ENCODE peak calls at places on chromosome 1, in five cellular contexts. One of them, this sample, is unnamed.

GRCh38 chr1:211613108-211613947 is 34.4 kb upstream of the SLC30A1 start:
- DNase-seq in CD8-positive, alpha-beta T cell: no peak
- DNase-seq in mesendoderm: peak; percentile 71
- DNase-seq in CD8-positive, alpha-beta memory T cell: no peak
- DNase-seq in upper lobe of left lung: peak; percentile 91
- DNase-seq in this sample: no peak

GRCh38 chr1:160652924-160653619 is 6.2 kb upstream of the SLAMF1 start:
- DNase-seq in upper lobe of left lung: no peak
- DNase-seq in mesendoderm: peak; percentile 77
- DNase-seq in CD8-positive, alpha-beta memory T cell: no peak
- DNase-seq in CD8-positive, alpha-beta T cell: no peak
- DNase-seq in this sample: no peak

GRCh38 chr1:9331016-9331415 is 38.3 kb downstream of the SPSB1 start:
- DNase-seq in CD8-positive, alpha-beta T cell: no peak
- DNase-seq in CD8-positive, alpha-beta memory T cell: no peak
- DNase-seq in upper lobe of left lung: no peak
- DNase-seq in mesendoderm: no peak
- DNase-seq in this sample: no peak

GRCh38 chr1:1163538-1164070 is 10.1 kb upstream of the TTLL10 start:
- DNase-seq in CD8-positive, alpha-beta T cell: no peak
- DNase-seq in mesendoderm: no peak
- DNase-seq in CD8-positive, alpha-beta memory T cell: no peak
- DNase-seq in upper lobe of left lung: no peak
- DNase-seq in this sample: peak; percentile 69

GRCh38 chr1:91813813-91814212 is 72.1 kb downstream of the TGFBR3 start:
- DNase-seq in mesendoderm: no peak
- DNase-seq in CD8-positive, alpha-beta T cell: no peak
- DNase-seq in upper lobe of left lung: no peak
- DNase-seq in CD8-positive, alpha-beta memory T cell: no peak
- DNase-seq in this sample: no peak

GRCh38 chr1:27102134-27102706 is 52.7 kb downstream of the SLC9A1 start:
- DNase-seq in upper lobe of left lung: no peak
- DNase-seq in CD8-positive, alpha-beta memory T cell: no peak
- DNase-seq in CD8-positive, alpha-beta T cell: no peak
- DNase-seq in mesendoderm: no peak
- DNase-seq in this sample: no peak

GRCh38 chr1:63775418-63776127 is 1.8 kb downstream of the ROR1 start:
- DNase-seq in mesendoderm: peak; percentile 70
- DNase-seq in upper lobe of left lung: no peak
- DNase-seq in CD8-positive, alpha-beta T cell: no peak
- DNase-seq in CD8-positive, alpha-beta memory T cell: no peak
- DNase-seq in this sample: no peak

GRCh38 chr1:45954401-45954847 is 151.0 kb downstream of the MAST2 start:
- DNase-seq in upper lobe of left lung: no peak
- DNase-seq in mesendoderm: peak; percentile 74
- DNase-seq in CD8-positive, alpha-beta T cell: no peak
- DNase-seq in CD8-positive, alpha-beta memory T cell: no peak
- DNase-seq in this sample: no peak

GRCh38 chr1:29946057-29946456 is 709.7 kb downstream of the PTPRU start:
- DNase-seq in CD8-positive, alpha-beta T cell: no peak
- DNase-seq in mesendoderm: peak; percentile 37
- DNase-seq in upper lobe of left lung: no peak
- DNase-seq in CD8-positive, alpha-beta memory T cell: no peak
- DNase-seq in this sample: peak; percentile 56

GRCh38 chr1:210726621-210727020 is 397.9 kb downstream of the HHAT start:
- DNase-seq in CD8-positive, alpha-beta memory T cell: no peak
- DNase-seq in mesendoderm: peak; percentile 68
- DNase-seq in CD8-positive, alpha-beta T cell: no peak
- DNase-seq in upper lobe of left lung: no peak
- DNase-seq in this sample: no peak

GRCh38 chr1:42844592-42845140 is 1.7 kb upstream of the ZNF691 start:
- DNase-seq in mesendoderm: no peak
- DNase-seq in upper lobe of left lung: peak; percentile 49
- DNase-seq in CD8-positive, alpha-beta T cell: no peak
- DNase-seq in CD8-positive, alpha-beta memory T cell: no peak
- DNase-seq in this sample: no peak

GRCh38 chr1:153880962-153881361 is 41.8 kb downstream of the GATAD2B start:
- DNase-seq in upper lobe of left lung: peak; percentile 86
- DNase-seq in CD8-positive, alpha-beta T cell: peak; percentile 54
- DNase-seq in CD8-positive, alpha-beta memory T cell: no peak
- DNase-seq in mesendoderm: no peak
- DNase-seq in this sample: no peak

GRCh38 chr1:3674100-3675094 is 22.1 kb downstream of the TP73 start:
- DNase-seq in CD8-positive, alpha-beta memory T cell: no peak
- DNase-seq in CD8-positive, alpha-beta T cell: no peak
- DNase-seq in mesendoderm: peak; percentile 58
- DNase-seq in upper lobe of left lung: no peak
- DNase-seq in this sample: peak; percentile 88

GRCh38 chr1:116847688-116848531 is 61.8 kb upstream of the PTGFRN start:
- DNase-seq in mesendoderm: no peak
- DNase-seq in CD8-positive, alpha-beta T cell: no peak
- DNase-seq in CD8-positive, alpha-beta memory T cell: no peak
- DNase-seq in upper lobe of left lung: no peak
- DNase-seq in this sample: no peak

GRCh38 chr1:207882692-207883091 is 28.2 kb downstream of the CD34 start:
- DNase-seq in upper lobe of left lung: no peak
- DNase-seq in CD8-positive, alpha-beta T cell: no peak
- DNase-seq in CD8-positive, alpha-beta memory T cell: no peak
- DNase-seq in mesendoderm: no peak
- DNase-seq in this sample: no peak

GRCh38 chr1:95028954-95029353 is 43.8 kb downstream of the ALG14 start:
- DNase-seq in mesendoderm: no peak
- DNase-seq in CD8-positive, alpha-beta memory T cell: no peak
- DNase-seq in upper lobe of left lung: no peak
- DNase-seq in CD8-positive, alpha-beta T cell: no peak
- DNase-seq in this sample: no peak

GRCh38 chr1:227934476-227935313 is 13.0 kb downstream of the WNT9A start:
- DNase-seq in CD8-positive, alpha-beta memory T cell: peak; percentile 9
- DNase-seq in mesendoderm: peak; percentile 75
- DNase-seq in upper lobe of left lung: no peak
- DNase-seq in CD8-positive, alpha-beta T cell: no peak
- DNase-seq in this sample: no peak

GRCh38 chr1:32334274-32334861 is 1.7 kb downstream of the MARCKSL1 start:
- DNase-seq in CD8-positive, alpha-beta T cell: no peak
- DNase-seq in mesendoderm: peak; percentile 54
- DNase-seq in CD8-positive, alpha-beta memory T cell: no peak
- DNase-seq in upper lobe of left lung: no peak
- DNase-seq in this sample: peak; percentile 59

GRCh38 chr1:39394059-39394458 is 97.4 kb upstream of the BMP8A start:
- DNase-seq in CD8-positive, alpha-beta memory T cell: no peak
- DNase-seq in mesendoderm: no peak
- DNase-seq in upper lobe of left lung: no peak
- DNase-seq in CD8-positive, alpha-beta T cell: no peak
- DNase-seq in this sample: no peak

GRCh38 chr1:117566556-117566955 is 39.3 kb upstream of the TENT5C start:
- DNase-seq in upper lobe of left lung: no peak
- DNase-seq in CD8-positive, alpha-beta T cell: peak; percentile 9
- DNase-seq in mesendoderm: no peak
- DNase-seq in CD8-positive, alpha-beta memory T cell: no peak
- DNase-seq in this sample: no peak

GRCh38 chr1:32626176-32626575 is 24.2 kb downstream of the ZBTB8OS start:
- DNase-seq in upper lobe of left lung: no peak
- DNase-seq in CD8-positive, alpha-beta memory T cell: no peak
- DNase-seq in mesendoderm: no peak
- DNase-seq in CD8-positive, alpha-beta T cell: no peak
- DNase-seq in this sample: no peak

GRCh38 chr1:155977607-155978324 is 581 bp downstream of the ARHGEF2 start:
- DNase-seq in CD8-positive, alpha-beta memory T cell: peak; percentile 28
- DNase-seq in CD8-positive, alpha-beta T cell: peak; percentile 63
- DNase-seq in upper lobe of left lung: peak; percentile 40
- DNase-seq in mesendoderm: peak; percentile 76
- DNase-seq in this sample: peak; percentile 85

GRCh38 chr1:180252638-180253536 is 22.8 kb downstream of the LHX4 start:
- DNase-seq in CD8-positive, alpha-beta T cell: peak; percentile 72
- DNase-seq in mesendoderm: peak; percentile 79
- DNase-seq in CD8-positive, alpha-beta memory T cell: peak; percentile 37
- DNase-seq in upper lobe of left lung: peak; percentile 80
- DNase-seq in this sample: peak; percentile 90

GRCh38 chr1:29682918-29683314 is 446.6 kb downstream of the PTPRU start:
- DNase-seq in CD8-positive, alpha-beta memory T cell: no peak
- DNase-seq in upper lobe of left lung: no peak
- DNase-seq in CD8-positive, alpha-beta T cell: no peak
- DNase-seq in mesendoderm: no peak
- DNase-seq in this sample: peak; percentile 59

GRCh38 chr1:229699613-229700242 is 73.7 kb downstream of the URB2 start:
- DNase-seq in CD8-positive, alpha-beta memory T cell: no peak
- DNase-seq in upper lobe of left lung: no peak
- DNase-seq in mesendoderm: no peak
- DNase-seq in CD8-positive, alpha-beta T cell: no peak
- DNase-seq in this sample: no peak

GRCh38 chr1:164712131-164713031 is 153.4 kb downstream of the PBX1 start:
- DNase-seq in upper lobe of left lung: no peak
- DNase-seq in CD8-positive, alpha-beta memory T cell: no peak
- DNase-seq in mesendoderm: peak; percentile 92
- DNase-seq in CD8-positive, alpha-beta T cell: no peak
- DNase-seq in this sample: no peak

GRCh38 chr1:231688989-231689388 is 62.4 kb downstream of the DISC1 start:
- DNase-seq in upper lobe of left lung: no peak
- DNase-seq in mesendoderm: no peak
- DNase-seq in CD8-positive, alpha-beta memory T cell: no peak
- DNase-seq in CD8-positive, alpha-beta T cell: no peak
- DNase-seq in this sample: no peak

GRCh38 chr1:231691618-231692259 is 65.1 kb downstream of the DISC1 start:
- DNase-seq in upper lobe of left lung: no peak
- DNase-seq in CD8-positive, alpha-beta T cell: no peak
- DNase-seq in mesendoderm: peak; percentile 73
- DNase-seq in CD8-positive, alpha-beta memory T cell: no peak
- DNase-seq in this sample: peak; percentile 90

GRCh38 chr1:231686384-231686783 is 59.8 kb downstream of the DISC1 start:
- DNase-seq in CD8-positive, alpha-beta T cell: no peak
- DNase-seq in CD8-positive, alpha-beta memory T cell: no peak
- DNase-seq in mesendoderm: no peak
- DNase-seq in upper lobe of left lung: no peak
- DNase-seq in this sample: no peak

GRCh38 chr1:231693361-231694080 is 66.9 kb downstream of the DISC1 start:
- DNase-seq in CD8-positive, alpha-beta memory T cell: no peak
- DNase-seq in CD8-positive, alpha-beta T cell: no peak
- DNase-seq in mesendoderm: no peak
- DNase-seq in upper lobe of left lung: no peak
- DNase-seq in this sample: peak; percentile 30

GRCh38 chr1:231690072-231690471 is 63.5 kb downstream of the DISC1 start:
- DNase-seq in CD8-positive, alpha-beta memory T cell: no peak
- DNase-seq in upper lobe of left lung: no peak
- DNase-seq in mesendoderm: no peak
- DNase-seq in CD8-positive, alpha-beta T cell: no peak
- DNase-seq in this sample: no peak
- H3K4me3 ChIP-seq in CD8-positive, alpha-beta memory T cell: no peak overlapping the region
- H3K4me3 ChIP-seq in upper lobe of left lung: no peak overlapping the region
- H3K4me3 ChIP-seq in mesendoderm: no peak overlapping the region
- H3K4me3 ChIP-seq in CD8-positive, alpha-beta T cell: no peak overlapping the region
- H3K4me3 ChIP-seq in this sample: no peak overlapping the region

GRCh38 chr1:202642212-202642611 is 68.0 kb downstream of the SYT2 start:
- DNase-seq in mesendoderm: no peak
- DNase-seq in upper lobe of left lung: no peak
- DNase-seq in CD8-positive, alpha-beta T cell: no peak
- DNase-seq in CD8-positive, alpha-beta memory T cell: no peak
- DNase-seq in this sample: no peak
- H3K27me3 ChIP-seq in mesendoderm: no peaks in the 10 kb centered on the region
- H3K27me3 ChIP-seq in upper lobe of left lung: peaks cover 25% of the 10 kb centered on the region
- H3K27me3 ChIP-seq in CD8-positive, alpha-beta T cell: peaks cover 7% of the 10 kb centered on the region
- H3K27me3 ChIP-seq in CD8-positive, alpha-beta memory T cell: peaks cover 35% of the 10 kb centered on the region
- H3K27me3 ChIP-seq in this sample: peaks cover 27% of the 10 kb centered on the region

GRCh38 chr1:41153750-41154274 is 88.3 kb downstream of the SCMH1 start:
- DNase-seq in mesendoderm: no peak
- DNase-seq in CD8-positive, alpha-beta T cell: no peak
- DNase-seq in upper lobe of left lung: no peak
- DNase-seq in CD8-positive, alpha-beta memory T cell: no peak
- DNase-seq in this sample: no peak
- H3K36me3 ChIP-seq in mesendoderm: no peaks in the 10 kb centered on the region
- H3K36me3 ChIP-seq in CD8-positive, alpha-beta T cell: peaks cover 3% of the 10 kb centered on the region
- H3K36me3 ChIP-seq in upper lobe of left lung: no peaks in the 10 kb centered on the region
- H3K36me3 ChIP-seq in CD8-positive, alpha-beta memory T cell: no peaks in the 10 kb centered on the region
- H3K36me3 ChIP-seq in this sample: no peaks in the 10 kb centered on the region

DNA sequence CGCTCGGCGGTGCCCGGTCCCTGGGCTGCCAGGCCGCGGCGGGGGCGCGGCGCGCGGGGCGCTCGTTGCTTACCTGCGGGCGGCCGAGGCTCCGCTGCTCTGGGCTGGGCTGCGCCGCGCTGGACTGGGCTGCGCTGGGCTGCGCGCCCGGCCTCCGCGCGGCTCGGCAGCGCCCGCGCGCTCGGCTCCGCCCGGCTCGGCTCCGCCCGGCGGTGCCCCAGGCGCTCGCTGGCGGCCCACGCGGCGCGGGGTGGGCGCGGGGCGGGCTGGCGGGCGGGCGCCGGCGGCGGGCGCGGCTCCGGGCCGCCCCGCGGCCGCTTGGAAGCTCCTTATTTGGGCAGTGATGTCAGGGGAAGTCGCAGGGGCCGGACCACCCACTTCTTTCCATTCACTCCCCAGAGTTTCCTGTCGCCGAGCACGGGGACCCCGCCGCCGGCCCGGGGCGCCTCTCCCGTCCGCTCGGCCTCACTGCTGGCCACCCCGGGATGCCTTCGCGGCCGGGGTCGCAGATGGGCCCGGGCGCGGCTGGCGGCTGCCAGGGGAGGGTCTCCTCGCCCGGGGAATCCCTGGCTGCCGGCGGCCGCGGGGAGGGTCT is 177.7 kb upstream of the EDN2 start:
- DNase-seq in upper lobe of left lung: peak; percentile 73
- DNase-seq in CD8-positive, alpha-beta memory T cell: peak; percentile 76
- DNase-seq in mesendoderm: peak; percentile 78
- DNase-seq in CD8-positive, alpha-beta T cell: peak; percentile 76
- DNase-seq in this sample: peak; percentile 90
- H3K4me3 ChIP-seq in upper lobe of left lung: peak overlapping the region; percentile 73
- H3K4me3 ChIP-seq in CD8-positive, alpha-beta memory T cell: no peak overlapping the region
- H3K4me3 ChIP-seq in mesendoderm: peak overlapping the region; percentile 50
- H3K4me3 ChIP-seq in CD8-positive, alpha-beta T cell: peak overlapping the region; percentile 61
- H3K4me3 ChIP-seq in this sample: peak overlapping the region; percentile 52

GRCh38 chr1:7199077-7199779 is 414.0 kb downstream of the CAMTA1 start:
- DNase-seq in upper lobe of left lung: no peak
- DNase-seq in mesendoderm: no peak
- DNase-seq in CD8-positive, alpha-beta T cell: no peak
- DNase-seq in CD8-positive, alpha-beta memory T cell: no peak
- DNase-seq in this sample: peak; percentile 64

GRCh38 chr1:7198664-7199063 is 413.4 kb downstream of the CAMTA1 start:
- DNase-seq in CD8-positive, alpha-beta T cell: no peak
- DNase-seq in upper lobe of left lung: no peak
- DNase-seq in mesendoderm: no peak
- DNase-seq in CD8-positive, alpha-beta memory T cell: no peak
- DNase-seq in this sample: peak; percentile 38
- H3K27me3 ChIP-seq in CD8-positive, alpha-beta T cell: no peaks in the 10 kb centered on the region
- H3K27me3 ChIP-seq in upper lobe of left lung: no peaks in the 10 kb centered on the region
- H3K27me3 ChIP-seq in mesendoderm: no peaks in the 10 kb centered on the region
- H3K27me3 ChIP-seq in CD8-positive, alpha-beta memory T cell: no peaks in the 10 kb centered on the region
- H3K27me3 ChIP-seq in this sample: peaks cover 4% of the 10 kb centered on the region

This sample was measured in H7.